ENCODE peak calls at places on chromosome 6, in nine cellular contexts. Z, T, F, K, U, S, V, W and I are unnamed samples.
A peak's percentile ranks its signal among the peaks of the same experiment; 100 is the strongest.

GRCh38 chr6:68054776-68055175 is 580.3 kb upstream of the ADGRB3 start:
- DNase-seq in Z (no peak), T (no peak), F (no peak), K (no peak), U (no peak), S (no peak), V (no peak), W (no peak), I (no peak)

GRCh38 chr6:12160350-12160749 is 129.8 kb upstream of the EDN1 start:
- DNase-seq in Z (no peak), T (no peak), F (no peak), K (no peak), U (no peak), S (no peak), V (no peak), W (no peak), I (no peak)

GRCh38 chr6:26536571-26537159 is 1.5 kb upstream of the HMGN4 start:
- DNase-seq in Z (peak; percentile 20), T (peak; percentile 47), F (no peak), K (peak; percentile 26), U (no peak), S (no peak), V (peak; percentile 27), W (no peak), I (peak; percentile 73)

GRCh38 chr6:88749849-88750248 is 213.6 kb downstream of the RNGTT start:
- DNase-seq in Z (no peak), T (no peak), F (no peak), K (no peak), U (no peak), S (no peak), V (no peak), W (no peak), I (no peak)

GRCh38 chr6:32906539-32906938 is 34.3 kb downstream of the HLA-DMB start:
- DNase-seq in Z (no peak), T (no peak), F (no peak), K (peak; percentile 46), U (no peak), S (no peak), V (no peak), W (no peak), I (no peak)

GRCh38 chr6:79313254-79313653 is 78.8 kb upstream of the HMGN3 start:
- DNase-seq in Z (no peak), T (no peak), F (no peak), K (peak; percentile 95), U (no peak), S (no peak), V (no peak), W (no peak), I (no peak)

GRCh38 chr6:53109612-53110011 is 39.0 kb downstream of the GCM1 start:
- DNase-seq in Z (no peak), T (no peak), F (no peak), K (no peak), U (no peak), S (no peak), V (no peak), W (no peak), I (no peak)

GRCh38 chr6:127215931-127216330 is 50.7 kb upstream of the RNF146 start:
- DNase-seq in Z (no peak), T (no peak), F (no peak), K (no peak), U (no peak), S (no peak), V (no peak), W (no peak), I (no peak)

GRCh38 chr6:23174781-23175361 is 605.5 kb downstream of the HDGFL1 start:
- DNase-seq in Z (no peak), T (no peak), F (no peak), K (peak; percentile 89), U (no peak), S (peak; percentile 57), V (no peak), W (peak; percentile 55), I (no peak)

GRCh38 chr6:162343196-162343901 is 384.2 kb downstream of the PRKN start:
- DNase-seq in Z (no peak), T (no peak), F (no peak), K (no peak), U (no peak), S (no peak), V (no peak), W (peak; percentile 4), I (no peak)

GRCh38 chr6:19322691-19323470 is 514.3 kb upstream of the ID4 start:
- DNase-seq in Z (no peak), T (no peak), F (no peak), K (peak; percentile 26), U (no peak), S (no peak), V (no peak), W (no peak), I (no peak)

GRCh38 chr6:46191961-46192360 is 21.2 kb upstream of the ENPP5 start:
- DNase-seq in Z (no peak), T (no peak), F (no peak), K (peak; percentile 85), U (no peak), S (peak; percentile 24), V (no peak), W (no peak), I (no peak)

GRCh38 chr6:161374971-161375873 is 101.4 kb upstream of the AGPAT4 start:
- DNase-seq in Z (no peak), T (no peak), F (peak; percentile 85), K (peak; percentile 54), U (peak; percentile 85), S (no peak), V (no peak), W (no peak), I (no peak)

GRCh38 chr6:79384845-79385244 is 150.4 kb upstream of the HMGN3 start:
- DNase-seq in Z (no peak), T (no peak), F (no peak), K (no peak), U (no peak), S (no peak), V (no peak), W (no peak), I (no peak)

GRCh38 chr6:139540276-139540675 is 165.8 kb upstream of the CITED2 start:
- DNase-seq in Z (peak; percentile 51), T (no peak), F (no peak), K (peak; percentile 50), U (no peak), S (no peak), V (peak; percentile 11), W (no peak), I (peak; percentile 42)

GRCh38 chr6:45951771-45952529 is 63.7 kb downstream of the CLIC5 start:
- DNase-seq in Z (no peak), T (no peak), F (no peak), K (no peak), U (no peak), S (no peak), V (no peak), W (no peak), I (no peak)

GRCh38 chr6:70073637-70074036 is 207.3 kb downstream of the COL19A1 start:
- DNase-seq in Z (no peak), T (no peak), F (no peak), K (no peak), U (no peak), S (no peak), V (no peak), W (no peak), I (no peak)

GRCh38 chr6:10659697-10660348 is 34.6 kb downstream of the C6orf52 start:
- DNase-seq in Z (no peak), T (no peak), F (no peak), K (no peak), U (peak; percentile 68), S (no peak), V (no peak), W (no peak), I (no peak)

GRCh38 chr6:3468585-3468984 is 11.7 kb upstream of the SLC22A23 start:
- DNase-seq in Z (no peak), T (no peak), F (no peak), K (no peak), U (no peak), S (no peak), V (no peak), W (no peak), I (no peak)

GRCh38 chr6:125124250-125124777 is 29.3 kb upstream of the TPD52L1 start:
- DNase-seq in Z (no peak), T (no peak), F (no peak), K (peak; percentile 96), U (no peak), S (no peak), V (no peak), W (peak; percentile 8), I (no peak)

GRCh38 chr6:136609878-136610706 is 59.9 kb upstream of the MAP7 start:
- DNase-seq in Z (no peak), T (no peak), F (peak; percentile 80), K (peak; percentile 99), U (no peak), S (peak; percentile 49), V (no peak), W (peak; percentile 98), I (no peak)

GRCh38 chr6:147389463-147389862 is 119.0 kb upstream of the SAMD5 start:
- DNase-seq in Z (no peak), T (no peak), F (no peak), K (no peak), U (no peak), S (no peak), V (no peak), W (no peak), I (no peak)